ENCODE peak calls at places on chromosomes 3 and 15, in seven cellular contexts. One of them, this sample, is unnamed. For H3K36me3, the result is how much of the 10 kb centered on the place peaks cover.

GRCh38 chr3:108130705-108131104 is 39.9 kb upstream of the CD47 start:
- DNase-seq in left lung: no peak
- DNase-seq in BE2C: no peak
- DNase-seq in fibroblast of lung: peak
- DNase-seq in adrenal gland: no peak
- DNase-seq in prostate gland: no peak
- DNase-seq in left ventricle myocardium inferior: no peak
- DNase-seq in this sample: no peak

GRCh38 chr3:46500631-46501377 is 3.0 kb downstream of the RTP3 start:
- DNase-seq in BE2C: no peak
- DNase-seq in left lung: no peak
- DNase-seq in fibroblast of lung: peak
- DNase-seq in left ventricle myocardium inferior: no peak
- DNase-seq in prostate gland: no peak
- DNase-seq in adrenal gland: no peak
- DNase-seq in this sample: peak

GRCh38 chr3:9248232-9249191 is 934 bp downstream of the SRGAP3 start:
- DNase-seq in left lung: no peak
- DNase-seq in left ventricle myocardium inferior: no peak
- DNase-seq in BE2C: peak
- DNase-seq in adrenal gland: peak
- DNase-seq in prostate gland: peak
- DNase-seq in fibroblast of lung: no peak
- DNase-seq in this sample: no peak

GRCh38 chr3:192917258-192917507 is 473 bp downstream of the MB21D2 start:
- DNase-seq in fibroblast of lung: no peak
- DNase-seq in left ventricle myocardium inferior: no peak
- DNase-seq in left lung: no peak
- DNase-seq in prostate gland: no peak
- DNase-seq in adrenal gland: no peak
- DNase-seq in BE2C: no peak
- DNase-seq in this sample: no peak

GRCh38 chr3:46369675-46370132 is 1.0 kb upstream of the CCR5 start:
- DNase-seq in adrenal gland: no peak
- DNase-seq in BE2C: no peak
- DNase-seq in left lung: no peak
- DNase-seq in prostate gland: no peak
- DNase-seq in fibroblast of lung: no peak
- DNase-seq in left ventricle myocardium inferior: no peak
- DNase-seq in this sample: no peak

GRCh38 chr15:80152896-80153876 is at the start of gene FAH:
- DNase-seq in left ventricle myocardium inferior: no peak
- DNase-seq in prostate gland: no peak
- DNase-seq in fibroblast of lung: peak
- DNase-seq in left lung: no peak
- DNase-seq in adrenal gland: peak
- DNase-seq in BE2C: no peak
- DNase-seq in this sample: peak

GRCh38 chr3:114058646-114059045 is 2.1 kb downstream of the QTRT2 start:
- DNase-seq in prostate gland: no peak
- DNase-seq in adrenal gland: no peak
- DNase-seq in left lung: no peak
- DNase-seq in left ventricle myocardium inferior: no peak
- DNase-seq in BE2C: no peak
- DNase-seq in fibroblast of lung: no peak
- DNase-seq in this sample: no peak

GRCh38 chr3:121482651-121483050 is 63.1 kb downstream of the POLQ start:
- DNase-seq in left lung: no peak
- DNase-seq in fibroblast of lung: peak
- DNase-seq in left ventricle myocardium inferior: no peak
- DNase-seq in prostate gland: no peak
- DNase-seq in adrenal gland: no peak
- DNase-seq in BE2C: no peak
- DNase-seq in this sample: peak

GRCh38 chr15:91049378-91050127 is 27.2 kb upstream of the VPS33B start:
- DNase-seq in fibroblast of lung: peak
- DNase-seq in left ventricle myocardium inferior: no peak
- DNase-seq in adrenal gland: peak
- DNase-seq in BE2C: peak
- DNase-seq in left lung: no peak
- DNase-seq in prostate gland: peak
- DNase-seq in this sample: no peak

GRCh38 chr3:20645340-20645739 is 459.3 kb upstream of the SGO1 start:
- DNase-seq in left lung: no peak
- DNase-seq in BE2C: no peak
- DNase-seq in prostate gland: no peak
- DNase-seq in left ventricle myocardium inferior: no peak
- DNase-seq in fibroblast of lung: peak
- DNase-seq in adrenal gland: no peak
- DNase-seq in this sample: no peak

GRCh38 chr3:52437326-52438103 is 7.4 kb downstream of the SEMA3G start:
- DNase-seq in left ventricle myocardium inferior: no peak
- DNase-seq in BE2C: no peak
- DNase-seq in left lung: peak
- DNase-seq in prostate gland: peak
- DNase-seq in adrenal gland: no peak
- DNase-seq in fibroblast of lung: no peak
- DNase-seq in this sample: no peak

GRCh38 chr3:181940703-181941102 is 229.0 kb downstream of the SOX2 start:
- DNase-seq in adrenal gland: no peak
- DNase-seq in left lung: no peak
- DNase-seq in BE2C: no peak
- DNase-seq in prostate gland: no peak
- DNase-seq in left ventricle myocardium inferior: no peak
- DNase-seq in fibroblast of lung: no peak
- DNase-seq in this sample: no peak

GRCh38 chr3:125076464-125076863 is 20.7 kb upstream of the HEG1 start:
- DNase-seq in prostate gland: no peak
- DNase-seq in BE2C: no peak
- DNase-seq in fibroblast of lung: no peak
- DNase-seq in left ventricle myocardium inferior: no peak
- DNase-seq in adrenal gland: no peak
- DNase-seq in left lung: no peak
- DNase-seq in this sample: no peak

GRCh38 chr15:35260961-35261360 is 175.9 kb upstream of the NANOGP8 start:
- DNase-seq in left ventricle myocardium inferior: no peak
- DNase-seq in fibroblast of lung: no peak
- DNase-seq in adrenal gland: no peak
- DNase-seq in left lung: no peak
- DNase-seq in prostate gland: no peak
- DNase-seq in BE2C: no peak
- DNase-seq in this sample: no peak

GRCh38 chr3:5136619-5137429 is 14.7 kb downstream of the ARL8B start:
- DNase-seq in left ventricle myocardium inferior: no peak
- DNase-seq in adrenal gland: no peak
- DNase-seq in BE2C: no peak
- DNase-seq in prostate gland: no peak
- DNase-seq in left lung: no peak
- DNase-seq in fibroblast of lung: peak
- DNase-seq in this sample: no peak

GRCh38 chr3:125681146-125681545 is 85.8 kb upstream of the OSBPL11 start:
- DNase-seq in BE2C: no peak
- DNase-seq in left ventricle myocardium inferior: no peak
- DNase-seq in left lung: no peak
- DNase-seq in prostate gland: no peak
- DNase-seq in fibroblast of lung: no peak
- DNase-seq in adrenal gland: no peak
- DNase-seq in this sample: no peak

GRCh38 chr15:27095809-27096580 is 125.0 kb downstream of the GABRG3 start:
- DNase-seq in adrenal gland: no peak
- DNase-seq in fibroblast of lung: peak
- DNase-seq in prostate gland: no peak
- DNase-seq in left ventricle myocardium inferior: no peak
- DNase-seq in left lung: no peak
- DNase-seq in BE2C: peak
- DNase-seq in this sample: no peak

GRCh38 chr3:129616713-129617112 is 10.2 kb upstream of the PLXND1 start:
- DNase-seq in fibroblast of lung: peak
- DNase-seq in left lung: peak
- DNase-seq in BE2C: no peak
- DNase-seq in adrenal gland: peak
- DNase-seq in left ventricle myocardium inferior: peak
- DNase-seq in prostate gland: no peak
- DNase-seq in this sample: peak

GRCh38 chr3:195196266-195196665 is 74.7 kb downstream of the XXYLT1 start:
- DNase-seq in BE2C: no peak
- DNase-seq in prostate gland: no peak
- DNase-seq in fibroblast of lung: peak
- DNase-seq in left ventricle myocardium inferior: no peak
- DNase-seq in adrenal gland: peak
- DNase-seq in left lung: no peak
- DNase-seq in this sample: no peak

GRCh38 chr3:155745795-155746550 is 1.1 kb upstream of the PLCH1 start:
- DNase-seq in fibroblast of lung: no peak
- DNase-seq in adrenal gland: no peak
- DNase-seq in prostate gland: no peak
- DNase-seq in left ventricle myocardium inferior: no peak
- DNase-seq in BE2C: peak
- DNase-seq in left lung: peak
- DNase-seq in this sample: no peak

GRCh38 chr15:82128401-82129143 is 82.8 kb upstream of the MEX3B start:
- DNase-seq in BE2C: peak
- DNase-seq in left lung: no peak
- DNase-seq in prostate gland: no peak
- DNase-seq in adrenal gland: no peak
- DNase-seq in fibroblast of lung: no peak
- DNase-seq in left ventricle myocardium inferior: no peak
- DNase-seq in this sample: no peak

GRCh38 chr15:58748787-58749531 is 548 bp downstream of the ADAM10 start:
- DNase-seq in adrenal gland: peak
- DNase-seq in left lung: peak
- DNase-seq in prostate gland: peak
- DNase-seq in left ventricle myocardium inferior: peak
- DNase-seq in fibroblast of lung: peak
- DNase-seq in BE2C: peak
- DNase-seq in this sample: no peak

GRCh38 chr3:106249159-106249558 is 380.3 kb upstream of the CBLB start:
- DNase-seq in BE2C: no peak
- DNase-seq in fibroblast of lung: peak
- DNase-seq in prostate gland: no peak
- DNase-seq in left lung: no peak
- DNase-seq in left ventricle myocardium inferior: no peak
- DNase-seq in adrenal gland: no peak
- DNase-seq in this sample: no peak

DNA sequence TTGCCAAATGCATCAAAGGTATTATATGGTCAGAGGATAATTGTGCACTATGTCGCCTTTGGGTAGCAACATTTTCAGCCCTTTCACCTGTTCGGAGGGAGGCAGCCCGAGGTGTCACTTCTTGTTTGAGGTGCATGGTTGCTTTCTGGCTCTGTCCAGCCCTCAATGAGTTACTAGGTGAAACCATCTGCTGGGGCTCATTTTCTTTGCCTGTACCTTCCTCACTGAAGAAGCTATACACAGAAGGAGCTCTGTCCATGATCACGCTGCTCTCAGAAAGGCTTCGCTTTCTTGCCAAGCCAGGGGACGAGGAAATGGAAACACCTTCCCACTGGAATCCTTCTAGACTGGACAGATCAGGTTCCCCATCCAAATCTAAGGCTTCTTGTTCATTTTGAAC is 42.7 kb downstream of the ZNF106 start:
- DNase-seq in BE2C: no peak
- DNase-seq in left ventricle myocardium inferior: no peak
- DNase-seq in fibroblast of lung: no peak
- DNase-seq in prostate gland: no peak
- DNase-seq in adrenal gland: no peak
- DNase-seq in left lung: no peak
- DNase-seq in this sample: no peak
- H3K36me3 ChIP-seq in BE2C: half or more
- H3K36me3 ChIP-seq in left ventricle myocardium inferior: half or more
- H3K36me3 ChIP-seq in fibroblast of lung: under half
- H3K36me3 ChIP-seq in prostate gland: under half
- H3K36me3 ChIP-seq in adrenal gland: under half
- H3K36me3 ChIP-seq in left lung: under half
- H3K36me3 ChIP-seq in this sample: under half

DNA sequence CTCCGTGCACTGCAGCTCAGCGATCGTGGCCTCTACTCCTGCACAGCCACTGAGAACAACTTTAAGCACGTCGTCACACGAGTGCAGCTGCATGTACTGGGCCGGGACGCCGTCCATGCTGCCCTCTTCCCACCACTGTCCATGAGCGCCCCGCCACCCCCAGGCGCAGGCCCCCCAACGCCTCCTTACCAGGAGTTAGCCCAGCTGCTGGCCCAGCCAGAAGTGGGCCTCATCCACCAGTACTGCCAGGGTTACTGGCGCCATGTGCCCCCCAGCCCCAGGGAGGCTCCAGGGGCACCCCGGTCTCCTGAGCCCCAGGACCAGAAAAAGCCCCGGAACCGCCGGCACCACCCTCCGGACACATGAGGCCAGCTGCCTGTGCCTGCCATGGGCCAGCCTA is 3.7 kb upstream of the GNAT1 start:
- DNase-seq in adrenal gland: no peak
- DNase-seq in left lung: no peak
- DNase-seq in prostate gland: no peak
- DNase-seq in left ventricle myocardium inferior: no peak
- DNase-seq in fibroblast of lung: no peak
- DNase-seq in BE2C: no peak
- DNase-seq in this sample: no peak
- H3K36me3 ChIP-seq in adrenal gland: under half
- H3K36me3 ChIP-seq in left lung: under half
- H3K36me3 ChIP-seq in prostate gland: under half
- H3K36me3 ChIP-seq in left ventricle myocardium inferior: under half
- H3K36me3 ChIP-seq in fibroblast of lung: under half
- H3K36me3 ChIP-seq in BE2C: under half
- H3K36me3 ChIP-seq in this sample: under half

GRCh38 chr15:98513428-98513991 is 134.8 kb upstream of the IGF1R start:
- DNase-seq in left lung: no peak
- DNase-seq in adrenal gland: no peak
- DNase-seq in fibroblast of lung: no peak
- DNase-seq in prostate gland: no peak
- DNase-seq in left ventricle myocardium inferior: no peak
- DNase-seq in BE2C: no peak
- DNase-seq in this sample: no peak
- H3K36me3 ChIP-seq in left lung: under half
- H3K36me3 ChIP-seq in adrenal gland: under half
- H3K36me3 ChIP-seq in fibroblast of lung: under half
- H3K36me3 ChIP-seq in prostate gland: under half
- H3K36me3 ChIP-seq in left ventricle myocardium inferior: under half
- H3K36me3 ChIP-seq in BE2C: under half
- H3K36me3 ChIP-seq in this sample: under half

GRCh38 chr3:189171707-189172106 is at the start of gene TPRG1:
- DNase-seq in left lung: no peak
- DNase-seq in fibroblast of lung: no peak
- DNase-seq in BE2C: no peak
- DNase-seq in adrenal gland: no peak
- DNase-seq in left ventricle myocardium inferior: no peak
- DNase-seq in prostate gland: no peak
- DNase-seq in this sample: no peak

GRCh38 chr3:189169728-189170127 is 2.0 kb upstream of the TPRG1 start:
- DNase-seq in prostate gland: no peak
- DNase-seq in fibroblast of lung: no peak
- DNase-seq in adrenal gland: no peak
- DNase-seq in left lung: no peak
- DNase-seq in left ventricle myocardium inferior: no peak
- DNase-seq in BE2C: no peak
- DNase-seq in this sample: no peak

GRCh38 chr3:189168711-189169110 is 3.1 kb upstream of the TPRG1 start:
- DNase-seq in prostate gland: no peak
- DNase-seq in adrenal gland: no peak
- DNase-seq in BE2C: no peak
- DNase-seq in left lung: no peak
- DNase-seq in left ventricle myocardium inferior: no peak
- DNase-seq in fibroblast of lung: no peak
- DNase-seq in this sample: no peak

GRCh38 chr3:189170559-189170958 is 1.2 kb upstream of the TPRG1 start:
- DNase-seq in left lung: no peak
- DNase-seq in BE2C: no peak
- DNase-seq in prostate gland: no peak
- DNase-seq in left ventricle myocardium inferior: no peak
- DNase-seq in fibroblast of lung: no peak
- DNase-seq in adrenal gland: no peak
- DNase-seq in this sample: no peak

GRCh38 chr3:189172668-189173419 is 1.1 kb downstream of the TPRG1 start:
- DNase-seq in left lung: no peak
- DNase-seq in adrenal gland: no peak
- DNase-seq in fibroblast of lung: no peak
- DNase-seq in left ventricle myocardium inferior: no peak
- DNase-seq in BE2C: no peak
- DNase-seq in prostate gland: no peak
- DNase-seq in this sample: no peak
- H3K36me3 ChIP-seq in left lung: under half
- H3K36me3 ChIP-seq in adrenal gland: under half
- H3K36me3 ChIP-seq in fibroblast of lung: under half
- H3K36me3 ChIP-seq in left ventricle myocardium inferior: under half
- H3K36me3 ChIP-seq in BE2C: under half
- H3K36me3 ChIP-seq in prostate gland: under half
- H3K36me3 ChIP-seq in this sample: under half